ENCODE peak calls at places on chromosomes 11 and 22, in eight cellular contexts. I is CD8-positive, alpha-beta memory T cell; Y is HCT116; Q is Caco-2; E is fibroblast of lung; R is OCI-LY7; J is sigmoid colon; G is K562. Z is an unnamed sample.
A peak's percentile ranks its signal among the peaks of the same experiment; 100 is the strongest.

GRCh38 chr11:70331901-70332300 is 61.4 kb downstream of the PPFIA1 start:
- DNase-seq in E (no peak), G (no peak), J (no peak), Q (no peak), R (no peak), I (no peak), Y (no peak), Z (no peak)

GRCh38 chr22:48102581-48102980 is 1340.1 kb downstream of the TBC1D22A start:
- DNase-seq in I (no peak), Y (no peak), J (no peak), E (no peak), Q (no peak), G (no peak), R (no peak), Z (no peak)

GRCh38 chr22:30420401-30421178 is 5.0 kb upstream of the MTFP1 start:
- DNase-seq in Q (no peak), R (no peak), Y (no peak), G (peak; percentile 59), I (no peak), J (no peak), E (peak; percentile 64), Z (no peak)

GRCh38 chr11:118224512-118225180 is at the start of gene JAML:
- DNase-seq in E (no peak), R (peak; percentile 51), J (no peak), Q (no peak), Y (no peak), G (no peak), I (peak; percentile 83), Z (no peak)

GRCh38 chr22:35446365-35446764 is 46.4 kb downstream of the MCM5 start:
- DNase-seq in Q (no peak), I (no peak), Y (no peak), J (peak; percentile 91), R (no peak), G (no peak), E (peak; percentile 83), Z (no peak)

GRCh38 chr11:86916330-86916729 is 38.9 kb downstream of the FZD4 start:
- DNase-seq in Y (peak; percentile 10), I (no peak), R (no peak), G (no peak), E (peak; percentile 66), J (no peak), Q (no peak), Z (no peak)

GRCh38 chr11:63986932-63987513 is 785 bp downstream of the OTUB1 start:
- DNase-seq in E (no peak), J (peak; percentile 56), G (no peak), R (no peak), I (no peak), Q (no peak), Y (no peak), Z (no peak)

GRCh38 chr22:49214976-49215375 is 612.7 kb downstream of the BRD1 start:
- DNase-seq in G (no peak), I (no peak), J (peak; percentile 34), Y (no peak), E (no peak), Q (no peak), R (no peak), Z (peak; percentile 1)

GRCh38 chr11:79160786-79161403 is 279.9 kb downstream of the TENM4 start:
- DNase-seq in Q (no peak), Y (no peak), J (no peak), R (no peak), E (peak; percentile 57), G (no peak), I (no peak), Z (no peak)

GRCh38 chr11:120130991-120131760 is 6.7 kb downstream of the TRIM29 start:
- DNase-seq in G (no peak), Y (no peak), R (no peak), E (no peak), I (no peak), Q (peak; percentile 35), J (peak; percentile 33), Z (no peak)

GRCh38 chr11:120132645-120133185 is 5.2 kb downstream of the TRIM29 start:
- DNase-seq in I (no peak), G (no peak), R (no peak), Q (no peak), J (no peak), Y (no peak), E (no peak), Z (peak; percentile 2)

GRCh38 chr11:120130176-120130980 is 7.5 kb downstream of the TRIM29 start:
- DNase-seq in G (no peak), E (no peak), Y (no peak), R (no peak), Q (peak; percentile 25), J (peak; percentile 56), I (no peak), Z (no peak)

GRCh38 chr11:120133216-120134105 is 4.5 kb downstream of the TRIM29 start:
- DNase-seq in Y (no peak), G (no peak), Q (no peak), R (no peak), E (no peak), I (no peak), J (peak; percentile 38), Z (no peak)

GRCh38 chr11:120131941-120132644 is 5.8 kb downstream of the TRIM29 start:
- DNase-seq in J (peak; percentile 54), R (no peak), G (no peak), Y (no peak), I (no peak), E (no peak), Q (peak; percentile 24), Z (no peak)
- H3K4me1 ChIP-seq in J (peaks cover 23% of the 10 kb centered on the region), R (no peaks in the 10 kb centered on the region), G (no peaks in the 10 kb centered on the region), Y (no peaks in the 10 kb centered on the region), I (no peaks in the 10 kb centered on the region), E (no peaks in the 10 kb centered on the region), Q (peaks cover 7% of the 10 kb centered on the region), Z (no peaks in the 10 kb centered on the region)

GRCh38 chr11:75408852-75409219 is 9.5 kb downstream of the RPS3 start:
- DNase-seq in G (no peak), R (no peak), I (no peak), Q (no peak), J (no peak), Y (no peak), E (no peak), Z (no peak)
- H3K36me3 ChIP-seq in G (peaks cover 68% of the 10 kb centered on the region), R (peaks cover 57% of the 10 kb centered on the region), I (peaks cover 42% of the 10 kb centered on the region), Q (peaks cover 22% of the 10 kb centered on the region), J (peaks cover 6% of the 10 kb centered on the region), Y (peaks cover 48% of the 10 kb centered on the region), E (peaks cover 13% of the 10 kb centered on the region), Z (peaks cover 83% of the 10 kb centered on the region)

DNA sequence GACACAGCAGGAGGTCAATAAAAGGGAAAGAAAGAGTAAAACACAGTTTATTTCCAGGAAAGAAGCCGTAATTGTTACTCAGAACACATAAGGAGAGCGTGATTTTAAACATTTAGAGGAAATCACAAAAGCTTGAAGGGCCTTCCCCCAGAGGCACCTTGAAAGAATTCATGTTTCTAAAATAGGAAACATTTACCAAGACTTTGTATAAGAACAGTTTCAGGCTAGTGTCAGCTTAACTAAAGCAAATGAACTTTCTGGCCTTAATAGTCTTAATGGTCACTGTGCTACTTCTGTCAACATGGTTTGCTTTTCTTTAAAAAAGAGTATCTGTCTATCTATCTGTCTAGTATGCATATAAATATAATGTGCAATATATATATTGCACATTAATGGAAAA is 208.8 kb downstream of the CNTN5 start:
- DNase-seq in G (no peak), E (no peak), Q (no peak), J (no peak), R (no peak), Y (no peak), I (no peak), Z (no peak)
- H3K4me3 ChIP-seq in G (no peak overlapping the region), E (no peak overlapping the region), Q (no peak overlapping the region), J (no peak overlapping the region), R (no peak overlapping the region), Y (no peak overlapping the region), I (no peak overlapping the region), Z (no peak overlapping the region)

DNA sequence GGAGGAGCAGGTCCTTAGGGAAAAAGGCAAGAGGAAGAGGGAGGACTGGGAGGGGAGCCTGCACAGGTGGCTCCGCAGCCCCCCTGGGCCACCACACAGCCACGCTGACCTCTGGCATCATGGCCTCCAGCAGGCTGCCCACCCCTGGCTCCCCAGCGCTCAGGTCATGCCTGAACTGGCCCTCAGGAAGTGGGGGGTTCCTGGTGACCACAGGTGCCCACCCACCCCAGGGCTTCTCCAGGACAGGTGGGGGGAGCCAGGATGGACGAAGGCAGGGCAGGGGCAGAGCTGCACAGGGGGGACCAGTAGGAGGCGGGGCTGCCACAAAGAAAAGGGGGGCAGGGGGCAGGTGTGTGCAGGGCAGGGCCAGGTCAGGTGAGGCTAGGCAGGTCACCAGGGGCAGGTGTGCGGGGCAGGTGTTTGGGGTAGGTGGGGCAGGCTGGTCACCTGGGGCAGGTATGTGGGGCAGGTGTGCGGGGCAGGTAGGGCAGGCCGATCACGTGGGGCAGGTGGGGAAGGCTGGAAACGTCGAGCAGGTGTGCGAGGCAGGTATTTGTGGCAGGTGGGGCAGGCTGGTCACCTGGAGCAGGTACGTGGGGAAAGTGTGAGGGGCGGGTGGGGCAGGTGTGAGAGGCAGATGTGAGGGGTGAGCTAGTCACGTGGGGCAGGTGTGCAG is 997 bp downstream of the DEAF1 start:
- DNase-seq in J (peak; percentile 79), E (no peak), I (peak; percentile 61), Y (no peak), R (no peak), G (no peak), Q (peak; percentile 95), Z (no peak)
- H3K4me1 ChIP-seq in J (peaks cover 45% of the 10 kb centered on the region), E (peaks cover 17% of the 10 kb centered on the region), I (peaks cover 47% of the 10 kb centered on the region), Y (peaks cover 8% of the 10 kb centered on the region), R (peaks cover 37% of the 10 kb centered on the region), G (peaks cover 74% of the 10 kb centered on the region), Q (peaks cover 10% of the 10 kb centered on the region), Z (peaks cover 6% of the 10 kb centered on the region)

GRCh38 chr22:21699643-21700042 is 33.8 kb downstream of the PPIL2 start:
- DNase-seq in I (no peak), G (no peak), Y (no peak), R (no peak), E (no peak), J (no peak), Q (no peak), Z (no peak)
- H3K36me3 ChIP-seq in I (peaks cover 34% of the 10 kb centered on the region), G (peaks cover 33% of the 10 kb centered on the region), Y (peaks cover 4% of the 10 kb centered on the region), R (peaks cover 63% of the 10 kb centered on the region), E (peaks cover 12% of the 10 kb centered on the region), J (no peaks in the 10 kb centered on the region), Q (peaks cover 2% of the 10 kb centered on the region), Z (peaks cover 17% of the 10 kb centered on the region)

DNA sequence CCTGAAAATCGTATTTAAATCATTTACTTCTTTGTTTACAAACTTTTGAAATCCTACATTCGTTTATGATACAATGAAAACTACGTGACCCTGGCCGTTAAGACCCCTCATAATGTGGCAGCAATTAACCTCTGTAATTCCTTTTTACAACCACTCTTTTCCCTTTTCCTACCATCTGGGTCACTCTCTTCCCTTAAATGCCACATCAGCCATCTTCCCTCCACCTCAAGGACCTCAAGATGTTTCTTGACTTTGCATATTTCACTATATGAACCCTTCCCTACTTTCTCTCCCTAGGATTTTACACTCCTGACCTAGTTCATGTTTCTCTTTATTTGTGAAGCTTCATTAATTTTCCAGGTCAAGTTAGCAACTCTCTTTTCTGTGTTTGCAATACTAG is 26.8 kb downstream of the OR2AG2 start:
- DNase-seq in E (no peak), J (no peak), Y (no peak), G (no peak), I (no peak), R (no peak), Q (no peak), Z (no peak)
- H3K4me3 ChIP-seq in E (no peak overlapping the region), J (no peak overlapping the region), Y (no peak overlapping the region), G (no peak overlapping the region), I (peak overlapping the region; percentile 73), R (no peak overlapping the region), Q (no peak overlapping the region), Z (no peak overlapping the region)